ENCODE peak calls at places on chromosomes 6 and 20, in seven cellular contexts. V is CD4-positive, alpha-beta T cell; N is SJSA1; J is psoas muscle; E is CD8-positive, alpha-beta T cell; T is breast epithelium; B is effector memory CD4-positive, alpha-beta T cell. C is an unnamed sample.
A peak's percentile ranks its signal among the peaks of the same experiment; 100 is the strongest.

GRCh38 chr6:149999636-150000035 is 25.7 kb downstream of the RAET1L start:
- DNase-seq in N (no peak), B (no peak), V (no peak), J (no peak), E (no peak), T (no peak), C (no peak)

GRCh38 chr6:15479761-15480160 is 183.1 kb downstream of the DTNBP1 start:
- DNase-seq in T (peak; percentile 36), E (no peak), B (no peak), J (no peak), N (no peak), V (no peak), C (no peak)

GRCh38 chr6:130836071-130836670 is 9.0 kb downstream of the SMLR1 start:
- DNase-seq in J (no peak), T (no peak), N (no peak), V (no peak), B (no peak), E (no peak), C (no peak)

GRCh38 chr20:7090753-7091310 is 323.3 kb downstream of the BMP2 start:
- DNase-seq in J (no peak), B (no peak), N (no peak), V (no peak), E (no peak), T (no peak), C (no peak)

GRCh38 chr6:76418657-76419217 is 346.3 kb upstream of the IMPG1 start:
- DNase-seq in E (no peak), J (no peak), N (no peak), T (no peak), V (no peak), B (no peak), C (no peak)

GRCh38 chr20:17530716-17531536 is at the start of gene BFSP1:
- DNase-seq in B (peak; percentile 18), T (peak; percentile 56), J (peak; percentile 53), E (peak; percentile 53), V (no peak), N (peak; percentile 79), C (peak; percentile 30)

GRCh38 chr6:30508890-30509736 is 19.8 kb downstream of the HLA-E start:
- DNase-seq in V (no peak), T (no peak), N (no peak), J (no peak), E (peak; percentile 43), B (no peak), C (no peak)

GRCh38 chr20:58850693-58851174 is at the start of gene GNAS-AS1:
- DNase-seq in V (peak; percentile 62), E (peak; percentile 87), B (peak; percentile 60), J (peak; percentile 75), N (no peak), T (peak; percentile 48), C (peak; percentile 67)

DNA sequence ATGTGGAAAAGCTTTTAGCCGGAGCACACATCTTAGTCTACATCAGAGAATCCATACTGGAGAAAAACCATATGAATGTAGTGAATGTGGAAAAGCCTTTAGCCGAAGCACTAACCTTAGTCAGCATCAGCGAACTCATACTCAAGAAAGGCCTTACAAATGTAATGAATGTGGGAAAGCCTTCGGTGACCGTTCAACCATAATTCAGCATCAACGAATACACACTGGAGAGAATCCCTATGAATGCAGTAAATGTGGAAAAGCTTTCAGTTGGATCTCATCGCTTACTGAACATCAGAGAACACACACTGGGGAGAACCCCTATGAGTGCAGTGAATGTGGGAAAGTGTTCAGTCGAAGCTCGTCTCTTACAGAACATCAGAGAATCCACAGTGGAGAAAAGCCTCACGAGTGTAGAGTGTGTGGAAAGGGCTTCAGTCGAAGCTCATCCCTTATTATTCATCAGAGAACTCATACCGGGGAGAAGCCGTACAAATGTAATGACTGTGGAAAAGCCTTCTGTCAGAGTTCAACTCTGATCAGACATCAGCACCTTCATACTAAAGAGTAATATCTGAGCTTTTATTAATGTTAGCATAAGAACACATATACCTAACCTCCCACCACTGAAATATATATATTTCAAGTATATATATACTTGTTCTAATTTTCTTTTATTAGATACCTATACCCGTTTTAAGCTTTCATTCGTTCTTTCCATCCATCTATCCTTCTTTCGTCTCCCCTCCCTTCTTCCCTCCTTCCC is 12.5 kb downstream of the ZNF391 start:
- DNase-seq in N (no peak), B (no peak), T (no peak), E (no peak), J (no peak), V (no peak), C (no peak)
- H3K9me3 ChIP-seq in N (peaks cover 19% of the 10 kb centered on the region), B (peaks cover 13% of the 10 kb centered on the region), T (peaks cover 27% of the 10 kb centered on the region), E (peaks cover 19% of the 10 kb centered on the region), J (peaks cover 25% of the 10 kb centered on the region), V (peaks cover 50% of the 10 kb centered on the region), C (peaks cover 17% of the 10 kb centered on the region)

DNA sequence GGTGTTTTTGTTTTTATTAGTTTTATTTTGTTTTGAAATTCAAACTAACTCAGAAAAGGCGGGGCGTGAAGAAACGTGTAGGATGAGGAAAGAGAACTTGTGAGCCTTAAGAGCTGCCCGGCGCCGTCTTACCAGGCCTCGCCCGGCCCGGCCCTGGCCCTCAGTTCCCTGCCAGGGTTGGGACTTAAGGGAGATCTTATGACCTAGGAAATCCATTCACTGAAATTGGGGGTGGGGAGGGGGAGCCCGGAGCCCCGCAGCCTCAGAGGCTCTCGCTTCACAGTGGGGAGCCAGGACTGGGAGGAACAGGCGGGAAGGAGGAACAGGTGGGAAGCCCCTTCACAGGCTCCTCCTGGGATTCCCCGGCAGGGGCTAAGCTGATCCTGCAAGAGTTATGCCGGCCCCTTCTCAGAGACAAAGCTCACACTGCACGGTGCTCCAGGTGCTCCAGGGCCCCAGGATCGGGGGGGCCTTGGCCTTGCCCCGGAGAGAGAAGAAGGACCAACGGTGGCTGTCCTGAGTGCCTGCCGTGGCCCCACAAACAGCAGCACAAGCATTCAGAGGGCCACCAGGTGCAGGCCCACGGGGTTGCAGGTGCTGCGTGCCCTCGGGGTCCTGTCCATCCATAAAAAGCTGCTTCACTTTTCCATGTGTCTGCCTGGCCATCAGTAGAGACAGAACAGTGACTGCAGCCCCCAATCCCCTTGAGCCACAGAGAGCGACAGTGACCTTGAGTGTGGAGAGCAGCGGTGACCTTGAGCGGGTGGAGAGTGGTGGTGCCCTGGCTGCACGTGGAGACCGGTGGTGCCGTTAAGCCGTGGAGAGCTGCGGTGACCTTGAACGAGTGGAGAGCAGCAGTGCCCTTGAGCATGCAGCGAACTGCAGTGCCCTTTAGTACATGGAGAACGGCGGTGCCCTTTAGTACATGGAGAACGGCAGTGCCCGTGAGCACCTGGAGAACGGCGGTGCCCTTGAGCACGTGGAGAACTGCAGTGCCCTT is 152.7 kb downstream of the DLL1 start:
- DNase-seq in E (no peak), N (no peak), J (peak; percentile 7), V (no peak), T (no peak), B (no peak), C (peak; percentile 6)
- H3K9me3 ChIP-seq in E (no peaks in the 10 kb centered on the region), N (peaks cover 16% of the 10 kb centered on the region), J (no peaks in the 10 kb centered on the region), V (no peaks in the 10 kb centered on the region), T (no peaks in the 10 kb centered on the region), B (no peaks in the 10 kb centered on the region), C (no peaks in the 10 kb centered on the region)

DNA sequence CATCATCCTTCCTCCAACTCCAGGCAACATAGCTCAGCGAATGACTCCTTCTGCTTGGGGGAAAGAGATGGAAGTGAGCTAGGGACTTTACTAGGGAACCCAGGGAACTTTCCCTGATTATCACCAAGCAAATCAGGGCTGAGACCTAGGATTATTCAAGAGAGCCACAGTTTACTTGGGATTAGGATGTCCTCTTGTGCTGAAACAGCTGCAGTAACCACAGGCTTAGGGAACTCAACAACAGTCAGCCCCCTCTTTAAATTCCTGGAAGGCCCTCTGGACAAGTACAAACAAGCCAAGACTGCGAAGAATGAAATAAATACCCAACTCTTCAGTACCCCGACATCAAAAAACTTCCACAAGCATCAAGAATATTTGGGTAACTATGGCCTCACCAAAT is 700.9 kb downstream of the COL12A1 start:
- DNase-seq in T (no peak), J (no peak), B (no peak), V (no peak), E (no peak), N (no peak), C (no peak)
- H3K9me3 ChIP-seq in T (peaks cover 12% of the 10 kb centered on the region), J (peaks cover 19% of the 10 kb centered on the region), B (no peaks in the 10 kb centered on the region), V (peaks cover 22% of the 10 kb centered on the region), E (peaks cover 4% of the 10 kb centered on the region), N (peaks cover 3% of the 10 kb centered on the region), C (no peaks in the 10 kb centered on the region)

DNA sequence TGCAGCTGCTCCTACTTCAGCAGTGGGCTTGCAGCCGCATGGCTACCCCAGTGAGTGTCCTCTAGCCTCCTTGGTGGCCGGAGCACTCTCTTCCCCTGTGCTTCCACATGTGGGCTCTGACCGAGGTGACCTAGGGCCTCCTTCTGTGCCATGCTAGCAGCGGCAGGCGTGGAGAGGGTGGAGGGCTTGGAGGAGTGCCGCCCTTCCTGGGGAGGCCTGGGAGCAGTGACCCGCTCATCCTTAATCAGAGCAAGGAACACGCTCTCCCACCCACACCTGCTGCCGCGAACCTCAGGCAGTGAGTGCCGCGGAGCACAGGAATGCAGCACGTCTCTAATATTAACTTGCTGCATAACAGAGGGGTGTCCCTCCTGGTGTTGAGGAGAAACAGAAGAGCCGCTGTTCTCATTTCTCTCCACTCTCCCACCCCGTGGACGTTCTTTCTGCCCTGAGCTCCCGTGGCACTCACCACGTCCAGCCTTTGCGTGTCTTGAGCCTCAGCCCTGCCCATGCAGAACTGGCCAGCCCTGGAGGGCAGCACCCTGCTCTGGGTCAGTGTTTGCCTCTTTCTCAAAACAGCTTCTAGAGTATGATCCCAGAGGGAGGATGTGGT is 31.9 kb downstream of the DUSP22 start:
- DNase-seq in E (no peak), B (no peak), N (no peak), V (no peak), T (no peak), J (no peak), C (no peak)
- H3K9me3 ChIP-seq in E (no peaks in the 10 kb centered on the region), B (no peaks in the 10 kb centered on the region), N (no peaks in the 10 kb centered on the region), V (no peaks in the 10 kb centered on the region), T (no peaks in the 10 kb centered on the region), J (no peaks in the 10 kb centered on the region), C (no peaks in the 10 kb centered on the region)

DNA sequence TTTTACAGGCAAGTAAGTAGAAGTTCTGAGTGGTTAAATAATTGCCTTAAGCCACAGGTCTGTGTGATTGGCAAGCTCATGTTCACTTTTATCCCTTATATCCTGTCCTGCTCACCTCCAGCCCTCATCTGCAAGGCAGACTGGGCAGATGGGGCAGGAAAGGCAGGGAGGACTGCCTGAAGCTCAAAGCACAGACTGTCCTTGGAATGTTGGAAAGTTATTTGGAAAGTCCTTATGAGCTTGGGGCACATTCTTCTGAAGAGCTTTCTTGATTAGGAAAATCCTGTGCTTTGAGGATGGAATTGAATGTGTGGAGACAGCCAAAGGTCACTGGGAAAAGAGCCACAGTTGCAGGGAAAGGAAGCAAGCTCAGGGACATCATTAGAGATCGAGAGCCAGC is 48.9 kb upstream of the STK35 start:
- DNase-seq in B (no peak), J (no peak), N (no peak), T (peak; percentile 19), V (no peak), E (no peak), C (no peak)
- H3K9me3 ChIP-seq in B (no peaks in the 10 kb centered on the region), J (peaks cover 5% of the 10 kb centered on the region), N (no peaks in the 10 kb centered on the region), T (peaks cover 6% of the 10 kb centered on the region), V (peaks cover 5% of the 10 kb centered on the region), E (no peaks in the 10 kb centered on the region), C (no peaks in the 10 kb centered on the region)

DNA sequence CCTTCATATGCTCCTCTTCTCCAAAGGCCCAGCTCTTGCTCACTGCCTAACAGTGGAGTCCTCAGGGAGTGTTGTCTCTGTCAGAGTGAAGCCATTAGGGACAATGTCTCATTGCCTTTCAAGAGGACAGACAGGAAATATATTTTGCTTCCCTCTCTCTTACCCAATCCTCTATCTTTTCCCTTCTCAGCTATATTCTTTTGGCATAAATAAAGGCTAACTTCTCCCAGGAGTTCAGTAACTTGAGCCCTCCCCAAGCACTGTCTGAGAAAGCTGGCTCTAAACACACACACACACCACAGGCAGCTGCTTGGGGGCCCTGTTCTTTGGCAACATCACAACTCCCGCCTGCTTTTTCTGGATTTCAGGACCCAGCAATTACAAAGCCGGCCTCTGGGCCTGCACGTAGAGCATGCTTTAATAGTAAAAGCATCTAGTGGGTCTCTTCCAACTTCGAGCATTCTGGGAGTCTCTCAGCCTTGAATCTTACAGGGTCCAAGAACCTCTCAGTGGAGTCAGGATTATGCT is 34.7 kb upstream of the LAMA4 start:
- DNase-seq in N (no peak), E (no peak), T (peak; percentile 23), V (no peak), J (peak; percentile 72), B (no peak), C (no peak)
- H3K9me3 ChIP-seq in N (no peaks in the 10 kb centered on the region), E (no peaks in the 10 kb centered on the region), T (no peaks in the 10 kb centered on the region), V (no peaks in the 10 kb centered on the region), J (no peaks in the 10 kb centered on the region), B (no peaks in the 10 kb centered on the region), C (no peaks in the 10 kb centered on the region)